ENCODE peak calls at places on chromosomes 4 and X, in four cellular contexts. S, D, M and H are unnamed samples. For H3K36me3, the result is how much of the 10 kb centered on the place peaks cover.

GRCh38 chrX:147838465-147839131 is 73.1 kb upstream of the FMR1 start:
- DNase-seq in S (no peak), D (no peak), M (peak), H (no peak)

GRCh38 chrX:136237074-136237473 is 14.1 kb downstream of the MAP7D3 start:
- DNase-seq in S (no peak), D (no peak), M (no peak), H (no peak)

GRCh38 chr4:169791527-169792156 is 33.9 kb upstream of the HPF1 start:
- DNase-seq in S (peak), D (peak), M (peak), H (no peak)

GRCh38 chr4:137370699-137371098 is 161.6 kb downstream of the PCDH18 start:
- DNase-seq in S (no peak), D (no peak), M (no peak), H (no peak)

GRCh38 chr4:185839204-185839712 is 27.3 kb upstream of the SORBS2 start:
- DNase-seq in S (peak), D (peak), M (peak), H (no peak)

GRCh38 chr4:121771869-121772268 is 6.9 kb upstream of the SMIM43 start:
- DNase-seq in S (no peak), D (no peak), M (no peak), H (no peak)

GRCh38 chrX:136961594-136962135 is 72.1 kb downstream of the GPR101 start:
- DNase-seq in S (peak), D (no peak), M (no peak), H (no peak)

GRCh38 chr4:2583517-2583916 is 47.1 kb downstream of the FAM193A start:
- DNase-seq in S (peak), D (no peak), M (no peak), H (no peak)

GRCh38 chrX:48071064-48071985 is at the start of gene ZNF630:
- DNase-seq in S (peak), D (peak), M (peak), H (peak)

GRCh38 chr4:139014391-139015268 is 951 bp upstream of the NOCT start:
- DNase-seq in S (peak), D (no peak), M (peak), H (no peak)

GRCh38 chr4:54687887-54688841 is 30.4 kb downstream of the KIT start:
- DNase-seq in S (no peak), D (no peak), M (no peak), H (no peak)

GRCh38 chr4:104716584-104716983 is 221.9 kb upstream of the CXXC4 start:
- DNase-seq in S (no peak), D (no peak), M (no peak), H (no peak)

GRCh38 chr4:1237981-1238675 is 10.8 kb downstream of the CTBP1 start:
- DNase-seq in S (no peak), D (peak), M (peak), H (peak)
- H3K36me3 ChIP-seq in S (under half), D (under half), M (under half), H (half or more)

DNA sequence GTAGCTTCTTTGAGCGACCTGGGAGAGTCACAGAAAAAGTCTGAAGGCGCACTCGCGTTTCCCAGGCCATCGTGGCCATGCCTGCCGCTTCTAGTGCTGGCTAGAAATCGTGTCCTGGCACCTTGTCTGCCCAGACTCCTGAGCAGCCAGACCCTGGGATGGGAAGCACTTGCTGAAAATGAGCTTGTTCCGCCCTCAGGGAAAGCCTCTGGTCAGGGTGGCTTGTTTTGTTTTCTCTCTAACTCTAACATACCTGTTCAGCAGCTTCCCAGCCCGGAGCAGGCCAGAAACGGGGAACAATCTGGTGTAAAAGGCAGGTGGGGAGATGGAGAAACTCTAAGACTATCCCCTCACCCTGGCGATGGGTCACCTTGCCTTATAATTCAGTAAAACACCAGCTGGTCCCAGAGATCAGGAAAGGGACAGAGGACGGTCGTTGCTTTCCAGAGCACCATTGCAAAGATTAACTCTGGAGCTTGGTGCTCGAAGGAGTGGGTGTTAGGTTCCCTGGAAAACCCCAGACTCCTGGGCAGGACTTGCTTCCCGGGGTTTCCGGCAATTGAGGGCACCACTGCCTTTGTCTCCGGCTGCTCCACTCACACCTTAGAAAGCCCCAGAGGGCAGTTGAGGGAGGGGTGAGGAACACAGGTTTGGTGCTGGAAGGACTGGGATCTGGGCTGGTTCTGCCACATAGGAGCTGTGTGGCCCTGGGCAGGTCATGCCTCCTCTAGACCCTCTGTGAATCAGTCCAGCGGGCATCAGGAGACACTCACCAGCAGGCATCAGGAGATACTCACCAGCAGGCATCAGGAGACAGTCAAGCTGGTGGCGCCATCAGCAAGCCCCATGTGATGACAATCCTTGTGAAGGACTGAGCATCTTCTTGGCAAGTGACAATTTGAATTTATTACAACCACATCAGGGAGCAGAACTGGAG is 4.5 kb upstream of the SH3TC1 start:
- DNase-seq in S (no peak), D (no peak), M (no peak), H (no peak)
- H3K4me3 ChIP-seq in S (no peak), D (no peak), M (no peak), H (no peak)

DNA sequence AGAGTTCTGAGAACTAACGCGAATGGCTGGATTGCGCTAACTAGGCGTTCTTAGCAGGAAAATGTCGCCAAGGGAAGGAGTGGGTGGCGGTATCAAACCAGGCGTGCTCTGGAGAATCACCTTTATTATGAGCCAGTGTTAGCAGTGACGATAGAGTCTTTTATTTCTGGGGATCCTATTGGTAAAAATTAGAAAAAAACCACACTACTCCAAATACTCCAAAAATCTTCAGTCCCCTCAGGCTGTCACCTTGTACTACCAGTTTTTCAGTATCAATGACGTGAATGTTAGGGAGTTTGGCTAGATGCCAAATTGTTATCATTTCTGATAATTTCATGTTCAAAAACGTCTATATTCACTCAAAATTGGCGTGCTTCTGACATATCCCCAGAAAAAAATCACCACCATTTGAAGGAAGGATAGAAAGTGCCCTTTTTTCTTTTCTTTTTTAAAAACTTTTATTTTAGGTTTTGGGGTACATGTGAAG is 1.5 kb downstream of the UGT8 start:
- DNase-seq in S (no peak), D (no peak), M (no peak), H (no peak)
- H3K27ac ChIP-seq in S (no peak), D (no peak), M (no peak), H (no peak)

GRCh38 chr4:153623491-153623890 is 60.6 kb upstream of the TLR2 start:
- DNase-seq in S (no peak), D (no peak), M (no peak), H (no peak)

GRCh38 chr4:153622778-153623240 is 61.3 kb upstream of the TLR2 start:
- DNase-seq in S (no peak), D (peak), M (no peak), H (no peak)

GRCh38 chr4:153620352-153620751 is 63.7 kb upstream of the TLR2 start:
- DNase-seq in S (no peak), D (no peak), M (no peak), H (no peak)

GRCh38 chr4:153619811-153620210 is 64.3 kb upstream of the TLR2 start:
- DNase-seq in S (no peak), D (no peak), M (no peak), H (no peak)

GRCh38 chr4:153622093-153622492 is 62.0 kb upstream of the TLR2 start:
- DNase-seq in S (no peak), D (no peak), M (no peak), H (no peak)
- H3K36me3 ChIP-seq in S (under half), D (under half), M (under half), H (half or more)

GRCh38 chrX:129959493-129959832 is 23.0 kb upstream of the BCORL1 start:
- DNase-seq in S (peak), D (no peak), M (peak), H (no peak)
- H3K4me3 ChIP-seq in S (no peak), D (no peak), M (peak), H (no peak)